ENCODE peak calls at places on chromosomes 6 and 20, in four cellular contexts. C is fibroblast of lung, A is mammary epithelial cell, J is MM.1S. L is an unnamed sample.

GRCh38 chr20:59268827-59269226 is 31.6 kb upstream of the EDN3 start:
- DNase-seq in C (no peak), A (no peak), J (no peak), L (no peak)

GRCh38 chr6:149318581-149319286 is 1.2 kb downstream of the TAB2 start:
- DNase-seq in C (no peak), A (peak), J (peak), L (no peak)

GRCh38 chr20:2470051-2470431 is 548 bp downstream of the SNRPB start:
- DNase-seq in C (peak), A (peak), J (peak), L (peak)

GRCh38 chr6:28251648-28252506 is at the start of gene ZKSCAN4:
- DNase-seq in C (peak), A (peak), J (peak), L (peak)

GRCh38 chr6:119426619-119427018 is 77.1 kb upstream of the MAN1A1 start:
- DNase-seq in C (no peak), A (no peak), J (no peak), L (no peak)

GRCh38 chr20:48898210-48898609 is 23.3 kb upstream of the ARFGEF2 start:
- DNase-seq in C (no peak), A (no peak), J (no peak), L (no peak)

GRCh38 chr6:129500958-129501381 is 209.0 kb downstream of the ARHGAP18 start:
- DNase-seq in C (no peak), A (no peak), J (no peak), L (no peak)

GRCh38 chr6:108675226-108676160 is 114.8 kb downstream of the FOXO3 start:
- DNase-seq in C (no peak), A (no peak), J (no peak), L (no peak)

GRCh38 chr6:106359989-106360409 is 518 bp upstream of the CRYBG1 start:
- DNase-seq in C (no peak), A (no peak), J (no peak), L (no peak)

GRCh38 chr6:90144396-90144795 is 152.2 kb downstream of the BACH2 start:
- DNase-seq in C (no peak), A (peak), J (peak), L (no peak)

GRCh38 chr20:16661738-16662137 is 68.1 kb upstream of the SNRPB2 start:
- DNase-seq in C (no peak), A (no peak), J (no peak), L (no peak)

GRCh38 chr6:75633045-75633444 is 31.4 kb downstream of the SENP6 start:
- DNase-seq in C (no peak), A (no peak), J (no peak), L (no peak)

GRCh38 chr6:157181649-157182048 is 141.7 kb downstream of the TMEM242 start:
- DNase-seq in C (no peak), A (peak), J (no peak), L (no peak)

GRCh38 chr20:11153819-11154218 is 480.0 kb upstream of the JAG1 start:
- DNase-seq in C (no peak), A (no peak), J (no peak), L (no peak)

GRCh38 chr20:20632644-20633043 is 79.8 kb downstream of the RALGAPA2 start:
- DNase-seq in C (no peak), A (no peak), J (no peak), L (no peak)

GRCh38 chr20:63394069-63394468 is 32.9 kb upstream of the CHRNA4 start:
- DNase-seq in C (no peak), A (no peak), J (no peak), L (no peak)

GRCh38 chr20:47198254-47198671 is 158.2 kb downstream of the ZMYND8 start:
- DNase-seq in C (no peak), A (peak), J (peak), L (no peak)

GRCh38 chr20:10708342-10709185 is 34.8 kb upstream of the JAG1 start:
- DNase-seq in C (peak), A (peak), J (no peak), L (no peak)

GRCh38 chr6:154402081-154402780 is 45.6 kb upstream of the IPCEF1 start:
- DNase-seq in C (peak), A (peak), J (no peak), L (no peak)

GRCh38 chr6:69589626-69590025 is 207.2 kb downstream of the LMBRD1 start:
- DNase-seq in C (no peak), A (no peak), J (no peak), L (no peak)

GRCh38 chr20:11929947-11930346 is 12.3 kb downstream of the BTBD3 start:
- DNase-seq in C (no peak), A (no peak), J (no peak), L (no peak)

GRCh38 chr6:36676142-36677058 is 2.1 kb upstream of the CDKN1A start:
- DNase-seq in C (peak), A (peak), J (no peak), L (no peak)

GRCh38 chr6:17353440-17354175 is 39.8 kb upstream of the CAP2 start:
- DNase-seq in C (no peak), A (no peak), J (no peak), L (no peak)

GRCh38 chr6:35292494-35292893 is 5.1 kb upstream of the DEF6 start:
- DNase-seq in C (no peak), A (no peak), J (no peak), L (no peak)

GRCh38 chr6:29769336-29769735 is 46.1 kb downstream of the HLA-F start:
- DNase-seq in C (no peak), A (no peak), J (no peak), L (no peak)

GRCh38 chr6:141260627-141261015 is 872.1 kb upstream of the GJE1 start:
- DNase-seq in C (no peak), A (no peak), J (no peak), L (no peak)

GRCh38 chr20:51639206-51639832 is 96.8 kb upstream of the NFATC2 start:
- DNase-seq in C (peak), A (peak), J (peak), L (peak)

DNA sequence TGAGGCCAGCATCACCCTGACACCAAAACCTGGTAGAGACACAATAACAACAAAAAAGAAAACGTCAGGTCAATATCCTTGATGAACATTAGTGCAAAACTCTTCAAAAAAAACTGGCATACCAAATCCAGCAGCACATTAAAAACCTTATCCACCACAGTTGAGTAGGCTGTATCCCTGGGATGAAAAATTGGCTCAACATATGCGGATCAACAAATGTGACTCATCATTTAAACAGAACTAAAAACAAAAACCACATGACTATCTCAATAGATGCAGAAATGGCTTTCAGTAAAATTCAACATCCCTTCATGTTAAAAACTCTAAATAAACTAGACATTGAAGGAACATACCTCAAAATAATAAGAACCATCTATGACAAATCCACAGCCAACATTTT is 59.6 kb upstream of the PHIP start:
- DNase-seq in C (no peak), A (no peak), J (no peak), L (no peak)
- TF ChIP-seq EZH2 in C (no peak), A (no peak), J (no peak), L (no peak)

GRCh38 chr6:68256391-68256790 is 378.7 kb upstream of the ADGRB3 start:
- DNase-seq in C (no peak), A (no peak), J (no peak), L (no peak)

DNA sequence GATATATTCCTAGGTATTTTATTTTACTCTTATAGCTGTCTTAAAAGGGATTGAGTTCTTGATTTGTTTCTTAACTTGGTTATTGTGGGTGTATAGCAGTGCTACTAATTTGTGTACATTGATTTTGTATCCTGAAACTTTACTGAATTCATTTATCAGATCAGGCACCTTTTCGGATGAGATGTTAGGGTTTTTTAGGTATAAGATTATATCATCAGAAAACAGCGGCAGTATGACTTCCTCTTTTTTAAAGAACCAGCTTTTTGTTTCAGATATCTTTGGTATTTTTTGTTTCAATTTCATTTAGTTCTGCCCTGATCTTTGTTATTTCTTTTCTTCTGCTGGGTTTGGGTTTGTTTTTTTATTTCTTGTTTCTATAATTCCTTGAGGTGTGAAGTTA is 382.4 kb upstream of the ADGRB3 start:
- DNase-seq in C (no peak), A (no peak), J (peak), L (no peak)
- H2AFZ ChIP-seq in C (no peak), A (no peak), J (peak), L (no peak)

DNA sequence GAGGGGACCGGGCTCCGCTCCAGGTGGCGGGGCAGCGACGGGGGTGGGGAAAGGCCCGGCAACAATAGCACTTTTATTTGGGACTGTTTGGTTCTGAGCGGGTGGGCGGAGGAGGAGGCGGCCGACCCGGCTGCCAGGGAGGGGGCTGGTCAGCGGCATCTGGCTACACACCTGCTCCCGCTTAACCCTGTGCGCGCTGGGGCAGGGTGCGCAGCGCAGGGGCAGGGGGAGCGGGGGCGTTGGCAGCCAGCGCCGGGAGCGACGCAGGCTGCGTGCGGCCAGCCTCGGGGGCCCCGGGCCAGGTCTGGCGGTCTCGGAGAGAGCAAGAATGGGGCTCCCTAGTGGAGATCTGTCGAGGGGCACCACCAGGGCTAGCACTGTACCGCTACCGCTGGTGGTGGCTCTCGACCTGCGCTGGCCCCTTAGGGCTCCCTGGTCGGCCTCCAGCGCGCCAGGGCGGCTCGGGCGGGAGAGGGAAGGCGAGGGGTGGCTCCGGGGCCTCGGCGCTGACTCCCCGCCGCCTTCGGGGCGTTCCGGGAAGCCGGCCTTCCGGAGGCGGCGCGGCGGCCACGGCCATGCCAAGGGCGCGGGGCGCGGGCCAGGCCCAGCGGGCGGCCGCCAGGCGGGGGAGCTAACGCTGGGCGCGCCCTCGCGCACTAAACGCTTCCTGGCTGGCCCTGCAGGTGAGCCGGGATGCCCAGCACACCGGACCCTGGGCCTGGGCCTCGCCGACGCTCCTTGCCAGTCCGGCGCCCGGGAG is 92.4 kb downstream of the NCR2 start:
- DNase-seq in C (no peak), A (peak), J (no peak), L (no peak)
- TF ChIP-seq EZH2 in C (no peak), A (no peak), J (no peak), L (no peak)

GRCh38 chr20:38298768-38299288 is 5.1 kb upstream of the BPI start:
- DNase-seq in C (peak), A (peak), J (no peak), L (no peak)

GRCh38 chr20:38299963-38300362 is 4.0 kb upstream of the BPI start:
- DNase-seq in C (no peak), A (peak), J (no peak), L (no peak)

GRCh38 chr20:38295811-38296210 is 8.1 kb upstream of the BPI start:
- DNase-seq in C (no peak), A (no peak), J (no peak), L (no peak)

GRCh38 chr20:38296433-38296832 is 7.5 kb upstream of the BPI start:
- DNase-seq in C (no peak), A (no peak), J (no peak), L (no peak)

GRCh38 chr20:38297916-38298674 is 5.9 kb upstream of the BPI start:
- DNase-seq in C (no peak), A (no peak), J (no peak), L (no peak)
- H2AFZ ChIP-seq in C (peak), A (peak), J (no peak), L (no peak)

GRCh38 chr6:168132531-168133184 is 53.6 kb upstream of the FRMD1 start:
- DNase-seq in C (peak), A (no peak), J (no peak), L (no peak)
- TF ChIP-seq EZH2 in C (no peak), A (no peak), J (no peak), L (no peak)

DNA sequence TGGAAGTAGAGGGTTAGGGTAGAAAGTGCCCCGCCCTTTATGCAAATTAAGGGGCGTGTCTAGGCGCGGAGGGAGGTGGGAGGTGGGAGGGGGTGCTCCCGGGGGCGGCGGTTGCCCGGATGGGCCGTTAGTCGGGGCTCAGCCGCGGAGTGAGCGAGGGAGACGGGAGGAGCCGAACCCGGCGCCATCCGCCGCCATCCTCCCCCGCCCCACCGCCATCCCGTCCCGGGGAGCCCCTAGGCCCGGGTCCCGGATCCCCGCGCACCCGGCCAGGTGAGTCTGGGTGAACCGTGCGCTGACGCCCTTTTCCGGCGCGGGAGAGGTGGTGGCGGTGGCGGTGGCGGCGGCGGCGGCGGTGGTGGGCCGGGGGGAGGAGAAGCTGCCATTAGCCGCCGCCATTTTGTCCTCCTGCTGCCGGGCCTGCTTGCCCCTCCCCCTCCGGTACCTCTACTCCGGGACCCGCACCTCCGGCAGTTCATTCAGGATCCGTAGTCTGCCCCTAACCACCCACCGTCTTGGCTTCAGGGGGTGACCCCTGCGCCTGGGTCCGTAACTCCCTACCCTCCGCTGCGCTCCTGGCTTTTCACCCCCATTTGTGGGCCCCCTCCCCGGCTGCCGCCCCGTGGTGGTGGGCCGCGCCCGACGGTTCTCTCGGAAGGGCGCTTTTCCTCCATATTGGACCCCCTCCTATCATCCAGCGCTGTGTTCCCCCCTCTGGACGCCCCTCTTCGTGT is at the start of gene PRRC2A:
- DNase-seq in C (peak), A (no peak), J (no peak), L (no peak)
- H2AFZ ChIP-seq in C (peak), A (peak), J (peak), L (peak)

DNA sequence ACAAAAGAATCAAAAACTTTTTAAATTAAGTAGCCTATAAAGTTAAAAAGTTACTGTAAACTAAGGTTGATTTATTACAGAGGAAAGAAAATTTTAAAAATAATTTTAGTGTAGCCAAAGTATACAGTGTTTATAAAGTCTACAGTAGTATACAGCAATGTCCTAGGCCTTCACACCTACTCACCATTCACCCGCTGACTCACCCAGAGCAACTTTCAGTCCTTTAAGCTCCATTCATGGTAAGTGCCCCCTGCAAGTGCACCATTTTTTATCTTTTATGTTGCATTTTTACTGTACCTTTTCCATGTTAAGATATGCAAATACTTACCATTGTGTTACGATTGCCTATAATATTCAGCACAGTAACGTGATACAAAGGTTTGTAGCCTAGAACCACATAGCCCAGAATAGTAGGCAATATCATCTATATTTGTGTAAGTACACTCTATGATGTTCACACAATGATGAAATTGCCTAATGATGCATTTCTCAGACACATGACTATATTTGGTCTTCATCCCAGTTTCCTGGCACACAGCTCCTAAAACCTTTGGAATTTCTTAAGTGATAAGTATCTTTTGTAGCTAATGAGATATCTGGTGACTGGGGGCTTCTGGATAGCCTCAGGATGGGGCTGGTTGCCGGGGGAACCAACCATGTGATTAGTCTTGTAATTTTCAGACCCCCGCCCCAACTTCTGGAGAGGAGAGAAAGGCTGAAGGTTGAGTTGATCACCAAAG is 111.0 kb downstream of the MRPL14 start:
- DNase-seq in C (peak), A (no peak), J (no peak), L (no peak)
- TF ChIP-seq EZH2 in C (no peak), A (no peak), J (no peak), L (no peak)